ENCODE peak calls at places on chromosomes 12 and 14, in five cellular contexts. H is upper lobe of left lung, E is right lobe of liver, J is IMR-90, B is ovary. L is an unnamed sample. For H3K4me1, the result is how much of the 10 kb centered on the place peaks cover.

GRCh38 chr14:45891417-45892080 is 638.5 kb upstream of the MIS18BP1 start:
- DNase-seq in J (no peak), B (no peak), H (peak), E (no peak), L (no peak)

GRCh38 chr12:107684990-107685359 is 624 bp upstream of the PWP1 start:
- DNase-seq in E (no peak), H (no peak), J (peak), B (no peak), L (no peak)

GRCh38 chr12:125453751-125454150 is 388.5 kb downstream of the AACS start:
- DNase-seq in H (no peak), E (no peak), J (no peak), B (no peak), L (no peak)

GRCh38 chr12:15982471-15982870 is 71.3 kb downstream of the DERA start:
- DNase-seq in H (no peak), J (peak), E (no peak), B (no peak), L (no peak)

GRCh38 chr12:131786331-131786730 is 41.9 kb upstream of the MMP17 start:
- DNase-seq in H (no peak), B (no peak), J (no peak), E (no peak), L (no peak)

GRCh38 chr14:99531221-99532096 is 50.2 kb downstream of the CCNK start:
- DNase-seq in H (no peak), J (peak), B (no peak), E (no peak), L (no peak)

GRCh38 chr12:104730761-104731160 is 227.3 kb downstream of the SLC41A2 start:
- DNase-seq in H (no peak), E (no peak), J (no peak), B (no peak), L (peak)

GRCh38 chr12:96365604-96366230 is 34.5 kb downstream of the CDK17 start:
- DNase-seq in J (no peak), H (no peak), E (no peak), B (no peak), L (no peak)

GRCh38 chr12:76719171-76719631 is 44.7 kb upstream of the ZDHHC17 start:
- DNase-seq in J (peak), H (no peak), B (no peak), E (no peak), L (no peak)

GRCh38 chr12:132444957-132445883 is 44.7 kb upstream of the FBRSL1 start:
- DNase-seq in E (peak), B (no peak), J (no peak), H (peak), L (peak)

GRCh38 chr14:77043177-77043983 is 14.9 kb upstream of the IRF2BPL start:
- DNase-seq in B (peak), J (peak), H (no peak), E (no peak), L (peak)

GRCh38 chr14:92154283-92154942 is 32.6 kb downstream of the CPSF2 start:
- DNase-seq in B (no peak), J (peak), E (no peak), H (no peak), L (no peak)

GRCh38 chr14:87632796-87633195 is 360.2 kb downstream of the GALC start:
- DNase-seq in B (no peak), E (no peak), J (no peak), H (no peak), L (no peak)

GRCh38 chr12:67676624-67677023 is 28.1 kb downstream of the DYRK2 start:
- DNase-seq in J (peak), H (no peak), E (no peak), B (no peak), L (no peak)

GRCh38 chr14:90300649-90301048 is 31.1 kb downstream of the NRDE2 start:
- DNase-seq in B (no peak), E (no peak), J (peak), H (no peak), L (no peak)

GRCh38 chr12:86724716-86725115 is 468.5 kb upstream of the MGAT4C start:
- DNase-seq in J (peak), E (no peak), H (no peak), B (no peak), L (no peak)

GRCh38 chr14:81655423-81656314 is 122.0 kb upstream of the SEL1L start:
- DNase-seq in H (no peak), B (peak), J (no peak), E (no peak), L (no peak)

GRCh38 chr14:93150227-93151206 is 34.2 kb downstream of the MOAP1 start:
- DNase-seq in E (peak), J (no peak), B (no peak), H (peak), L (no peak)

GRCh38 chr12:52913424-52913821 is 8.5 kb upstream of the KRT8 start:
- DNase-seq in J (no peak), B (no peak), E (no peak), H (no peak), L (no peak)

GRCh38 chr12:52909796-52910195 is 4.9 kb upstream of the KRT8 start:
- DNase-seq in H (no peak), B (no peak), J (no peak), E (no peak), L (no peak)

GRCh38 chr12:52912711-52913423 is 8.0 kb upstream of the KRT8 start:
- DNase-seq in B (no peak), E (no peak), J (no peak), H (no peak), L (no peak)

GRCh38 chr12:52909256-52909655 is 4.4 kb upstream of the KRT8 start:
- DNase-seq in J (no peak), H (no peak), E (no peak), B (no peak), L (no peak)

DNA sequence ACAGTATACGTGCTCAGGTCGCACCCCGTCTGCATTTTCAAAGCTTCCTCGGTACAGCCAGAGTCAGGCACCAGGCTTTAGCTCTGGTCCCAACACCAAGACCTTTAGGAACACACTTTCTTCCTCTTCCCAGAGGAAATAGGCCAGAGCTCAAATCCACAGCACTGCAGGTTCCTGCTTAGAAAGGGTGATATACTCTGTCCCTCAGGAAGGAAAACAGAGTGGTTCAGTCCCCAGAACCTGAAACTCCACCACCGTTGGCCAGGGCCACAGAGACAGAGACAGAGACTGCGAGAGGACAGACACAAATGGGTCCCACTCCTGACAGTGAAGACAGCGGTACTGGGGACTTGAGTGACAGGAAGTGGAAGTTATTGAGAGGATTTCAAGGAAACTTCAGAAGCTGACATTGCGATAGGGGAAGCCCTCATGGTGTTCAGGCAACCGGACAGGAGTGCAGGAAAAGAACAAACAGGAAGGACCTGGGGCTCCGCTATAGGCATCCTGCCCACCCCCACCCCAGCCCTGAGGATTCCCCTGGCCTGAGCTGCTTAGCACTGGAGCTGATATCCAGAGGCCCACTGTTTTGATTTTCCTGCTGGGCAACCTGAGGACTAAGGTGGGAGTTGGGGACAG is 5.5 kb upstream of the KRT8 start:
- DNase-seq in B (no peak), J (no peak), H (no peak), E (no peak), L (no peak)
- TF ChIP-seq POLR2A in B (no peak), J (no peak), H (no peak), E (no peak), L (no peak)

GRCh38 chr14:75163677-75164076 is 12.7 kb downstream of the TMED10 start:
- DNase-seq in B (no peak), J (no peak), E (no peak), H (no peak), L (no peak)
- H3K4me1 ChIP-seq in B (under half), J (under half), E (half or more), H (under half), L (half or more)

GRCh38 chr12:4992881-4993280 is 50.8 kb upstream of the KCNA5 start:
- DNase-seq in H (no peak), B (no peak), J (no peak), E (no peak), L (no peak)

GRCh38 chr12:4997939-4998338 is 45.7 kb upstream of the KCNA5 start:
- DNase-seq in J (peak), B (no peak), E (no peak), H (peak), L (no peak)

GRCh38 chr12:4994622-4995021 is 49.1 kb upstream of the KCNA5 start:
- DNase-seq in E (no peak), H (no peak), J (no peak), B (no peak), L (no peak)

GRCh38 chr12:5000204-5000603 is 43.5 kb upstream of the KCNA5 start:
- DNase-seq in B (no peak), J (no peak), E (no peak), H (peak), L (peak)

DNA sequence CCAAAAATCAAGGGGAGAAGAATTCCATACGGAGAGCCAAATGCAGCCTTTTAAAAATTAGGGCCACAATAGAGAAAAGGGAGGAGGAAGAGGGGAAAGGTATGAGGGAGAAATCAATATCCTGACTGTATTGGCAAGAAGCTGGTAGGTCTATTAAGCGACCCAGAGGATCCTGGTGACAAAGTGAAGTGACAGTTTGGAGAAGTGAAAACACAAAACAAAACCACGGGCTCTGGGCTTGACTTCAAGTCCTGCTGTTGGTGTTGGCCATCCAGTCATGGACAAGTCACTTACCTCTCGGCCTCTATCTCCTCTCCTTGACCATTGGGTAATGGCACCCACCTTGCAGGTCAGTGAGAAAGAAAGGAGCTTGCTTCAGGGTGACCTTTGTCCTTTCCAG is 47.0 kb upstream of the KCNA5 start:
- DNase-seq in E (no peak), H (no peak), B (no peak), J (no peak), L (no peak)
- TF ChIP-seq POLR2A in E (no peak), H (no peak), B (no peak), J (no peak), L (no peak)

GRCh38 chr14:101784631-101785030 is 23.1 kb downstream of the PPP2R5C start:
- DNase-seq in H (no peak), J (no peak), E (no peak), B (no peak), L (no peak)
- H3K4me1 ChIP-seq in H (under half), J (under half), E (under half), B (under half), L (under half)

DNA sequence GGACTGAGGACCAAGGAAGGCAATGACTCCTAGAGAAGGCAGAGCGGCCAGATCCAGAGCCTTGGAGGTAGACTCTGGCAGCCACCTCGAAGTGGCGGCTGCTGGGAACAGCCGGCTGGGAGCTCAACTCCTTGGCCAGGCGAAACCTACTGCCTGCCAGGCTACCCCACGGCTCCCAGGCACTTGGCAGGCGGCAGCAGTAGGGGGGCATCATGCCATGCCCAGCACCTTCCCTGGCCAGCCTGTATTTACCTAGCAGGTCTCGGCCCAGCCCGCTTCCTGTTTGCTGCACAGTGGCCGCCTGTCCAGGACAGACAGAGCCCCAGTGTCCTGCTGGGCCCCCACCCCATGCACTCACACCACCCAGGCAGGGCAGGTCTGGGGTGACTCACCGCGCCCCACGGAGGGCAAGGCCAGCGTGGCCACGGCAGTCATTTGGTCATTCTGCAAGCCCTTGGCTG is 10.2 kb downstream of the TRPV4 start:
- DNase-seq in H (no peak), B (no peak), E (peak), J (no peak), L (no peak)
- TF ChIP-seq POLR2A in H (no peak), B (no peak), E (no peak), J (no peak), L (no peak)

DNA sequence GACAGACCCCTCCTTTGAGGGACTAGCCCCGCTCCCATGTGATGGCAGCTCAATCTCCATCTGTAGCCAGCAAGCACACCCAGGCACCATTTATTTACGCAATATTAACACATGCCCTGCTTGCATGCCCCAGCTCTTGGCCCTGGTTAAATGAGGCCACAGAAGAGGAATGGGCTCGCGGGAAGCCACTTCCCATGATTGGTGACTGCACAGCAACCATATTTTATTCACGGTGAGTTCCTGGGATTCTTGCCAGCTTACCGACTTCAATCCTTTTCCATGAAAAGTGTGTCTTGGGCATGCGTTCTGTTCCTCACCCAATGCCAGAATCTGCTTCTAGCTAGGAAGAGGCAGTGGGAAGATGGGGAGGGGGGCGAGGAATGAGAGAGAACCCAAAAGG is 54.7 kb downstream of the PITPNM2 start:
- DNase-seq in E (no peak), H (no peak), J (no peak), B (no peak), L (no peak)
- H3K4me1 ChIP-seq in E (under half), H (under half), J (under half), B (half or more), L (under half)

DNA sequence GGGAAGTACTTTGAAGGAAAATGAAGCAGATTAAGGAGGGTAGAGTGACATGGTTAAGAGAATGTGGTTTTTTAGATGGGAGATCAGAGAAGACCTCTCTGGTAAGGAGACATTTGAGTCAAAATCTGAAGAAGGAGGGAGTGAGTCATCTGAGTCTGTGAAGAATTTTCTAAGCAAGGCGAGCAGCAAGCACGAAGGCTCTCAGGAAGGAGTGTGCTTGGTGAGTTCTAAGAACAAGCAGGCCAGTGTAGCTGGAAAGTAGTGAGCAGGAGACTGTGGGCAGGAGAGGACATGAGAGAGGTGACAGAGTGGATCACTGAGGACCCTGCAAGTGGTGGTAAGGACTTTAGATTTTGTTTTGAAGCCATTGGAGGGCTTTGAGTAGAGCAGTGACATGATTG is 76.3 kb upstream of the FUT8 start:
- DNase-seq in B (no peak), J (peak), E (no peak), H (peak), L (no peak)
- TF ChIP-seq POLR2A in B (no peak), J (no peak), E (no peak), H (no peak), L (no peak)

DNA sequence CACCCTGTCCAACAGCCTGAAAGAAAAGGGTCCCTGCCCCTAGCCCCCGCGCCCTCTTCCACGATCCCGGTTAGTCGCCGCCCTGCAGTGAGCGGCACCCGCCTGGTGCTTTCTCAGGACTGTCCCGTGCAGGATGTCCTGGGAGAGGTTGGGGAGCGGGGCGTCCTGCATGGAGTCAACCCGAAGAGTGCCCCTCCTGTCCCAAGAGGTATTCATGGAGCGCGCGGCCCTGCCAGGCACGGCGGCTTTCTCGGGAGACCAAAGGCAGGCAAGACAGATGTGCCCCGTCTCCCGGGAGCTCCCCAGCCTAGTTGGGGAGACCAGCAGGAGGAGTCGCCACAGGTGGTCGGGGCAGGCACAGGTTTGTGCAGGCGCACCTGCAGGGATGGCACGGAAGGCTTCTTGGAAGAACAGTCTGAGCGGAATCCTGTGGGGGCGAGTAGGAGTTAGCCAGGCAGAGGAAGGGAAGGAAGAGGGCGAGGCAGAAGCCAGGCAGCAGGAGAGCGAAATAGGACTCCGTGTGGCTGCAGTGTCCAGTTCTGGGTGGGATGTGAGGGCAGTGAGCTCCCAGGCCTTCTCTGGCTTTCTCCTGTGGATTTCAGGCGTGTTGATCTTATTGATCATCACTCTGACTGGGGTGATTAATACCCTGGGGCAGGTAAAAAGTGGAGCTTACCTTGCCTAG is 723 bp downstream of the SIVA1 start:
- DNase-seq in B (no peak), E (no peak), H (no peak), J (no peak), L (no peak)
- H3K4me1 ChIP-seq in B (under half), E (under half), H (under half), J (under half), L (under half)

DNA sequence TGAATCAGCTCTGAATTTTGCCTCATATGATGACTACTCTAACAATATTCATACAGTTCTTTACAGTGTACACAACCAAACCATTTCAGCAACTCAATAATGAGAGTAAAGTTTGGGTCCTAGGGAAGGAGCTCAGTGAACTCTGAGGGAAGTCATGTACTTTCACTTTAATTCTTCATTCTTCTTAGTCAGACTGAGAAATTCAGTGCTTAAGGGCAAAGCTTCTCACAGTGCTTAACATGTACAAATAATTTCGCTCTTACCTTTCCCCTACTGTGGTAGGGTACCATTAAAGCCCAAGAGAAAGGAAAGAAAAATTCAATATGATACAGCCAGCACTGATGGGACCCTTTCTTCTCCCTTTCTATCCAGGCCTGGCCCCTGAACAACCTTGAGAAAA is 435.0 kb downstream of the NELL2 start:
- DNase-seq in E (no peak), H (no peak), B (no peak), J (no peak), L (no peak)
- TF ChIP-seq POLR2A in E (no peak), H (no peak), B (no peak), J (no peak), L (no peak)